ENCODE peak calls at places on chromosomes 12 and 14, in five cellular contexts. One of them, this sample, is unnamed.

GRCh38 chr14:71739273-71739990 is 192.8 kb upstream of the RGS6 start:
- DNase-seq in thoracic aorta: no peak
- DNase-seq in IMR-90: peak
- DNase-seq in LNCaP clone FGC: peak
- DNase-seq in PC-3: peak
- DNase-seq in this sample: no peak

GRCh38 chr14:25953532-25954144 is 644.2 kb downstream of the NOVA1 start:
- DNase-seq in thoracic aorta: no peak
- DNase-seq in IMR-90: no peak
- DNase-seq in LNCaP clone FGC: peak
- DNase-seq in PC-3: peak
- DNase-seq in this sample: peak

GRCh38 chr12:71662861-71663560 is 637 bp downstream of the ZFC3H1 start:
- DNase-seq in thoracic aorta: peak
- DNase-seq in IMR-90: peak
- DNase-seq in LNCaP clone FGC: no peak
- DNase-seq in PC-3: peak
- DNase-seq in this sample: peak

GRCh38 chr12:124466200-124467128 is 100.9 kb downstream of the NCOR2 start:
- DNase-seq in thoracic aorta: no peak
- DNase-seq in IMR-90: peak
- DNase-seq in LNCaP clone FGC: no peak
- DNase-seq in PC-3: no peak
- DNase-seq in this sample: no peak

GRCh38 chr14:55767291-55767690 is 187.3 kb downstream of the KTN1 start:
- DNase-seq in thoracic aorta: no peak
- DNase-seq in IMR-90: no peak
- DNase-seq in LNCaP clone FGC: no peak
- DNase-seq in PC-3: no peak
- DNase-seq in this sample: no peak

GRCh38 chr12:52836491-52837175 is 2.5 kb upstream of the KRT79 start:
- DNase-seq in thoracic aorta: no peak
- DNase-seq in IMR-90: no peak
- DNase-seq in LNCaP clone FGC: no peak
- DNase-seq in PC-3: no peak
- DNase-seq in this sample: no peak

GRCh38 chr14:96811265-96811664 is 14.1 kb downstream of the VRK1 start:
- DNase-seq in thoracic aorta: no peak
- DNase-seq in IMR-90: peak
- DNase-seq in LNCaP clone FGC: no peak
- DNase-seq in PC-3: peak
- DNase-seq in this sample: no peak

GRCh38 chr14:48398675-48399282 is 723.4 kb upstream of the MDGA2 start:
- DNase-seq in thoracic aorta: no peak
- DNase-seq in IMR-90: peak
- DNase-seq in LNCaP clone FGC: peak
- DNase-seq in PC-3: peak
- DNase-seq in this sample: no peak

GRCh38 chr14:101709962-101710891 is 51.3 kb upstream of the PPP2R5C start:
- DNase-seq in thoracic aorta: no peak
- DNase-seq in IMR-90: no peak
- DNase-seq in LNCaP clone FGC: no peak
- DNase-seq in PC-3: peak
- DNase-seq in this sample: no peak

GRCh38 chr12:65825573-65826512 is 1.6 kb downstream of the HMGA2 start:
- DNase-seq in thoracic aorta: no peak
- DNase-seq in IMR-90: peak
- DNase-seq in LNCaP clone FGC: no peak
- DNase-seq in PC-3: peak
- DNase-seq in this sample: no peak

GRCh38 chr12:80419660-80420059 is 24.4 kb upstream of the PTPRQ start:
- DNase-seq in thoracic aorta: no peak
- DNase-seq in IMR-90: peak
- DNase-seq in LNCaP clone FGC: no peak
- DNase-seq in PC-3: no peak
- DNase-seq in this sample: no peak

GRCh38 chr14:26330982-26331381 is 266.9 kb downstream of the NOVA1 start:
- DNase-seq in thoracic aorta: no peak
- DNase-seq in IMR-90: no peak
- DNase-seq in LNCaP clone FGC: no peak
- DNase-seq in PC-3: no peak
- DNase-seq in this sample: no peak

GRCh38 chr14:99268776-99269510 is 3.1 kb downstream of the BCL11B start:
- DNase-seq in thoracic aorta: no peak
- DNase-seq in IMR-90: no peak
- DNase-seq in LNCaP clone FGC: no peak
- DNase-seq in PC-3: no peak
- DNase-seq in this sample: peak

GRCh38 chr14:89899917-89900680 is 54.4 kb downstream of the EFCAB11 start:
- DNase-seq in thoracic aorta: no peak
- DNase-seq in IMR-90: peak
- DNase-seq in LNCaP clone FGC: no peak
- DNase-seq in PC-3: peak
- DNase-seq in this sample: no peak

GRCh38 chr14:61671086-61671485 is 24.2 kb upstream of the HIF1A start:
- DNase-seq in thoracic aorta: no peak
- DNase-seq in IMR-90: no peak
- DNase-seq in LNCaP clone FGC: no peak
- DNase-seq in PC-3: no peak
- DNase-seq in this sample: no peak

GRCh38 chr14:105315211-105315721 is 718 bp downstream of the PACS2 start:
- DNase-seq in thoracic aorta: no peak
- DNase-seq in IMR-90: no peak
- DNase-seq in LNCaP clone FGC: no peak
- DNase-seq in PC-3: peak
- DNase-seq in this sample: peak
- TF ChIP-seq CTCF in thoracic aorta: no peak
- TF ChIP-seq CTCF in IMR-90: no peak
- TF ChIP-seq CTCF in LNCaP clone FGC: peak
- TF ChIP-seq CTCF in PC-3: no peak
- TF ChIP-seq CTCF in this sample: no peak

GRCh38 chr12:88836156-88836555 is 255.9 kb upstream of the KITLG start:
- DNase-seq in thoracic aorta: no peak
- DNase-seq in IMR-90: no peak
- DNase-seq in LNCaP clone FGC: no peak
- DNase-seq in PC-3: peak
- DNase-seq in this sample: no peak
- TF ChIP-seq CTCF in thoracic aorta: no peak
- TF ChIP-seq CTCF in IMR-90: no peak
- TF ChIP-seq CTCF in LNCaP clone FGC: no peak
- TF ChIP-seq CTCF in PC-3: no peak
- TF ChIP-seq CTCF in this sample: no peak

GRCh38 chr14:23358042-23358441 is 5.4 kb upstream of the SLC22A17 start:
- DNase-seq in thoracic aorta: no peak
- DNase-seq in IMR-90: no peak
- DNase-seq in LNCaP clone FGC: no peak
- DNase-seq in PC-3: no peak
- DNase-seq in this sample: no peak
- TF ChIP-seq CTCF in thoracic aorta: no peak
- TF ChIP-seq CTCF in IMR-90: no peak
- TF ChIP-seq CTCF in LNCaP clone FGC: no peak
- TF ChIP-seq CTCF in PC-3: no peak
- TF ChIP-seq CTCF in this sample: no peak

DNA sequence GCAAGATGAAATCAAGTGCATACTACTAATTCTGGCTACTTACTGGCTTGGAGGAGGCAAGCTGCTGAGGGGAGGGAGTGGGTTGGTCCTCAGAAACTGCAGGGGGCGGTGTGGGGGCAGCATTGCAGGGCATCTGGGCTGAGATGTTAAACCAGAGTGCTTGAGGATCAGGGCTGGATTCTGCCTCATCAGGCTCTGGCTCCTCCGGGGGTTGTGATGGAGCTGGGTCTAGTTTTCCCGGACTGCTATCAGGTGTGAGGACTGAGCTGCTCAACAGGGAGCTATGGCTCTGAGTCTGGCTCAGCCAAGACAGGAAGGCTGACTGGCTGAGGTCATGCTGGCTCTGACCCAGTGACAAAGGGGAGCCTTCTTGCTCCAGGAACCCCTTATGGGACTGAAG is 28.6 kb downstream of the BAZ2A start:
- DNase-seq in thoracic aorta: no peak
- DNase-seq in IMR-90: no peak
- DNase-seq in LNCaP clone FGC: no peak
- DNase-seq in PC-3: peak
- DNase-seq in this sample: no peak
- TF ChIP-seq CTCF in thoracic aorta: no peak
- TF ChIP-seq CTCF in IMR-90: no peak
- TF ChIP-seq CTCF in LNCaP clone FGC: no peak
- TF ChIP-seq CTCF in PC-3: peak
- TF ChIP-seq CTCF in this sample: no peak

DNA sequence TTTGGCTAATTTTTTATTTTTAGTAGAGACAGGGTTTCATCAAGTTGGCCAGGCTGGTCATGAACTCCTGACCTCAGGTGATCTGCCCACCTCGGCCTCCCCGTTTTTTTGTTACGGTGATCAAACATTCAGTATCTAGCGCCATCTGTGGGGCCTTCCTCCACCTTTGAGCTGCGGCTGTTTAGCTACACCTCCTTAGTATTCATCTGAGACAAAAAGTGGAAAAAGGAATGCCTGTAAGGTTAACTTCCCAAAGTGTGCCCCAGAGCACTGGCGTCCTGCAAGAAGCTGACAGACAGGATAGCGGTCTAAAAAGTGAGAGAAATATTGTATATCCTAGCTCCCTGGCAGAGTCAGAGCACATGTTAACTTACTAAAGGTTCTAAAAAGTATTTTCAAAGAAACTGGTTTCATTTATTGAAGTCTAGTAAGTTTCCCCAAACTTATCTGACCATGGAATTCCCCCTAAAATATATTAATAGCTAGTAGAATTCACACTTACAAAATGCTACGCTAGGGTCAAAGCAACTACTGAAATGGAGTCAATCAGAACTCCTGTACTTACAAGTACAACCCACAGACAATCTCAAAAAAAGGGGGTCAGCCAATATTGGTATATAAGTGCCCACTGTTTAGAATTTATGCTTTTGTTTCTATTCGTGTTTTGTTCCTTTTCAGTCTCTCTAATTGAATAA is 59.1 kb downstream of the DUSP16 start:
- DNase-seq in thoracic aorta: no peak
- DNase-seq in IMR-90: no peak
- DNase-seq in LNCaP clone FGC: no peak
- DNase-seq in PC-3: no peak
- DNase-seq in this sample: no peak
- TF ChIP-seq CTCF in thoracic aorta: no peak
- TF ChIP-seq CTCF in IMR-90: no peak
- TF ChIP-seq CTCF in LNCaP clone FGC: no peak
- TF ChIP-seq CTCF in PC-3: no peak
- TF ChIP-seq CTCF in this sample: no peak

DNA sequence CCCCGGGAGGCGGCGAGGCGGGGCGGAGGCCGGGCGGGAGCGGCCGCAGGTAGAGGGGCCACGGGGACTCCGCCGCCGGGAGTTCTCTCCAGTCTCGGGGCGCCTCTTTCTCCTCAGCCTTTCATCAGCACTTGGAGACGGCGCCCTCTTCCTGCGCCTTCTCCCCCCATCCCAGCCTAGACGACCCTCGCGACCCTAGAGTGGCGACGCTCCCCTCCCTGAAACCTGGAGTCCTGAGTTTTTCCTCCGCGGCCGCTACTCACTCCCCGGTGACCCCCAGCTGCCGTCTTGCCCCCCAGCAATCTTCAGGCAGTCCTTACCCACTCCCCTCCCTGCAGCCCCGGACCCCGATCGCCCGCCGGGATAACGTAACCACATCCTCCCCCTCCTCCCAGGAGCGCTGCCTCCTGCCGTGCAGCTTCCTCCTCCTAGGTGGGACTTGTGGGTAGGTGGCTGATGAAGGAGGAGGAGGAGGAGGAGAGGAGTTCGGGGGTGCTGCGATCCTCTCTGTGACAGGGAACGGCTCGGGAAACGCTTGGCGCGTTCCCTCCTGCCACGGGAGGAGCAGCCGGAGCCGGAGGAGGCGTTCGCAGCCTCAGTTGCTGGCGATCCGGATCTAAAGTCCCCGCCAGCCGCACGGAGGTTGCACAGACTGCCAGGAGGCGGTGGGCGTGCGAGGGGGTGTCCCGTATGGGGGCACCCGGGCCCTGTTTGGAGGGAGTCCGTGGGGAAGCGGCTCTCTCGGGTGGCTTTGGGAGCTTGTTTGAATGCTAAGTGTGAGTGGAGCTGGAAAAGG is 889 bp downstream of the PLEKHA5 start:
- DNase-seq in thoracic aorta: no peak
- DNase-seq in IMR-90: no peak
- DNase-seq in LNCaP clone FGC: no peak
- DNase-seq in PC-3: peak
- DNase-seq in this sample: peak
- TF ChIP-seq CTCF in thoracic aorta: no peak
- TF ChIP-seq CTCF in IMR-90: no peak
- TF ChIP-seq CTCF in LNCaP clone FGC: no peak
- TF ChIP-seq CTCF in PC-3: no peak
- TF ChIP-seq CTCF in this sample: no peak

DNA sequence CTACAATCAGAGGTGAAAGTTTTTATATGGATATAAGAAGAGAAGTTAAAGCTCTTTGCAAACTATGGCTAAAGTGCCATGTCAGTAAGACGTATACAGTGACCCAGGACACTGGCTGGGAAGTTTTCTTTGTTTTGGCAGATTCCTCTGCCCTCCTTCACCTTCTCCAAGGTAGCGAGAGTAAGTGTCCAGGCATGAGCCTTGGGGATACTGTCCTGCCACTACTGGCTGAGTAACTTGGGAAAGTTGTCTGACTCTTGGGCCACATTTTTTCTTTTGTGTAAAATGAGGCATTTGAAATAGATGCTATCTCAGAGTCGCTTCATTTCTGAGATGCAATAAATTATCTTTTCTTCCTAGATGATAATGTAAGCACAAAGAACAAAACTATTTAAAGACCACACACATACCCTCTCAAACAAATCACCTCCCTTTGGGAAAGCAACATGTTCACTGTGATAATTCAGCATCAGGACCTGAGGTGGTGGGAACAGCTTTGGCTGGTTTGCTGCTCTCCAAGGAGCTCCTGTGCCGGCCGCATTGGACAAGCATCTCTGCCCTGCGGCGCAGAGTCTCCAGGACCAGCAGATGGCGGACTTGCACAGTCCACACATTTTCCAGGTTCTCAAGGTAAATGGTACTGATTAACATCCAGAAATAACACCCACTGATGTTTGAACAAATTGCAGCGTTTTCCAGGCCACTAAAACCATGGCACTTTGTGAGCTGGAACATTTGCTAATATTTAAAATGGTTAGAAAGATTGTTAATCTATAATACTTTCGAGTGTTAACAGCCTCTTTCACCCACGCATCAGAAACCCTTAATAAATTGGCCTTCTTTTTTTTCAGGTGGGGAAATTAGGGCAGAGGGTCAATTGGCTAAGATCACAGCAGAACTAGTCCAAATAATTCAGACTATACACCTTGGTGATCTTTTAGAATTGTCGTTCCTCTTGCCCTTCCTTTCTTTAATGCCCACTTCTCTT is 106.2 kb downstream of the PTCSC3 start:
- DNase-seq in thoracic aorta: no peak
- DNase-seq in IMR-90: peak
- DNase-seq in LNCaP clone FGC: peak
- DNase-seq in PC-3: peak
- DNase-seq in this sample: no peak
- TF ChIP-seq CTCF in thoracic aorta: no peak
- TF ChIP-seq CTCF in IMR-90: peak
- TF ChIP-seq CTCF in LNCaP clone FGC: peak
- TF ChIP-seq CTCF in PC-3: peak
- TF ChIP-seq CTCF in this sample: peak

This sample was measured in tibial artery.